ENCODE peak calls at places on chromosomes 13 and 19, in six cellular contexts. One of them, this sample, is unnamed.

GRCh38 chr13:83272076-83272475 is 610.2 kb downstream of the SLITRK1 start:
- DNase-seq in NT2/D1: no peak
- DNase-seq in breast epithelium: no peak
- DNase-seq in HCT116: no peak
- DNase-seq in ovary: no peak
- DNase-seq in psoas muscle: no peak
- DNase-seq in this sample: no peak

GRCh38 chr19:29942404-29943261 is 594 bp downstream of the URI1 start:
- DNase-seq in NT2/D1: no peak
- DNase-seq in breast epithelium: no peak
- DNase-seq in HCT116: no peak
- DNase-seq in ovary: peak; percentile 69
- DNase-seq in psoas muscle: peak; percentile 63
- DNase-seq in this sample: no peak

GRCh38 chr13:107450426-107450825 is 764.9 kb downstream of the LIG4 start:
- DNase-seq in NT2/D1: no peak
- DNase-seq in breast epithelium: no peak
- DNase-seq in HCT116: no peak
- DNase-seq in ovary: no peak
- DNase-seq in psoas muscle: no peak
- DNase-seq in this sample: no peak

GRCh38 chr19:13788991-13789390 is 6.3 kb upstream of the ZSWIM4 start:
- DNase-seq in NT2/D1: no peak
- DNase-seq in breast epithelium: peak; percentile 59
- DNase-seq in HCT116: no peak
- DNase-seq in ovary: no peak
- DNase-seq in psoas muscle: no peak
- DNase-seq in this sample: no peak

GRCh38 chr19:33195711-33196347 is 1.7 kb downstream of the LRP3 start:
- DNase-seq in NT2/D1: no peak
- DNase-seq in breast epithelium: no peak
- DNase-seq in HCT116: no peak
- DNase-seq in ovary: no peak
- DNase-seq in psoas muscle: no peak
- DNase-seq in this sample: no peak

GRCh38 chr13:73741111-73741510 is 393.1 kb downstream of the KLF12 start:
- DNase-seq in NT2/D1: no peak
- DNase-seq in breast epithelium: no peak
- DNase-seq in HCT116: no peak
- DNase-seq in ovary: peak; percentile 16
- DNase-seq in psoas muscle: no peak
- DNase-seq in this sample: no peak

GRCh38 chr13:40124648-40125045 is 469.2 kb downstream of the COG6 start:
- DNase-seq in NT2/D1: no peak
- DNase-seq in breast epithelium: no peak
- DNase-seq in HCT116: no peak
- DNase-seq in ovary: no peak
- DNase-seq in psoas muscle: no peak
- DNase-seq in this sample: no peak

GRCh38 chr19:35897706-35898451 is 2.5 kb downstream of the NFKBID start:
- DNase-seq in NT2/D1: no peak
- DNase-seq in breast epithelium: no peak
- DNase-seq in HCT116: no peak
- DNase-seq in ovary: no peak
- DNase-seq in psoas muscle: no peak
- DNase-seq in this sample: no peak

GRCh38 chr19:41758846-41759245 is 3.5 kb downstream of the CEACAM6 start:
- DNase-seq in NT2/D1: no peak
- DNase-seq in breast epithelium: no peak
- DNase-seq in HCT116: no peak
- DNase-seq in ovary: no peak
- DNase-seq in psoas muscle: no peak
- DNase-seq in this sample: no peak

GRCh38 chr13:74761794-74762193 is 627.6 kb upstream of the KLF12 start:
- DNase-seq in NT2/D1: no peak
- DNase-seq in breast epithelium: no peak
- DNase-seq in HCT116: no peak
- DNase-seq in ovary: no peak
- DNase-seq in psoas muscle: no peak
- DNase-seq in this sample: no peak

GRCh38 chr13:110023729-110024645 is 237.6 kb upstream of the IRS2 start:
- DNase-seq in NT2/D1: no peak
- DNase-seq in breast epithelium: no peak
- DNase-seq in HCT116: no peak
- DNase-seq in ovary: peak; percentile 21
- DNase-seq in psoas muscle: no peak
- DNase-seq in this sample: no peak

GRCh38 chr19:43700368-43701015 is 15.4 kb upstream of the IRGC start:
- DNase-seq in NT2/D1: no peak
- DNase-seq in breast epithelium: peak; percentile 25
- DNase-seq in HCT116: no peak
- DNase-seq in ovary: peak; percentile 23
- DNase-seq in psoas muscle: peak; percentile 50
- DNase-seq in this sample: peak; percentile 92

GRCh38 chr13:71758823-71759222 is 108.2 kb downstream of the DACH1 start:
- DNase-seq in NT2/D1: no peak
- DNase-seq in breast epithelium: no peak
- DNase-seq in HCT116: no peak
- DNase-seq in ovary: no peak
- DNase-seq in psoas muscle: no peak
- DNase-seq in this sample: no peak

GRCh38 chr13:74206061-74206561 is 71.9 kb upstream of the KLF12 start:
- DNase-seq in NT2/D1: peak; percentile 9
- DNase-seq in breast epithelium: peak; percentile 29
- DNase-seq in HCT116: no peak
- DNase-seq in ovary: no peak
- DNase-seq in psoas muscle: no peak
- DNase-seq in this sample: no peak

GRCh38 chr19:29976151-29976943 is 34.3 kb downstream of the URI1 start:
- DNase-seq in NT2/D1: no peak
- DNase-seq in breast epithelium: no peak
- DNase-seq in HCT116: no peak
- DNase-seq in ovary: no peak
- DNase-seq in psoas muscle: no peak
- DNase-seq in this sample: no peak

GRCh38 chr19:4102339-4103072 is 21.4 kb downstream of the MAP2K2 start:
- DNase-seq in NT2/D1: no peak
- DNase-seq in breast epithelium: no peak
- DNase-seq in HCT116: no peak
- DNase-seq in ovary: no peak
- DNase-seq in psoas muscle: no peak
- DNase-seq in this sample: no peak

GRCh38 chr19:12890787-12891552 is at the start of gene GCDH:
- DNase-seq in NT2/D1: peak; percentile 99
- DNase-seq in breast epithelium: peak; percentile 99
- DNase-seq in HCT116: peak; percentile 98
- DNase-seq in ovary: peak; percentile 94
- DNase-seq in psoas muscle: peak; percentile 96
- DNase-seq in this sample: peak; percentile 99

GRCh38 chr13:50810998-50811397 is 32.5 kb downstream of the DLEU7 start:
- DNase-seq in NT2/D1: no peak
- DNase-seq in breast epithelium: no peak
- DNase-seq in HCT116: no peak
- DNase-seq in ovary: no peak
- DNase-seq in psoas muscle: no peak
- DNase-seq in this sample: no peak

GRCh38 chr19:10104665-10105221 is 1.4 kb upstream of the PPAN start:
- DNase-seq in NT2/D1: no peak
- DNase-seq in breast epithelium: no peak
- DNase-seq in HCT116: no peak
- DNase-seq in ovary: no peak
- DNase-seq in psoas muscle: no peak
- DNase-seq in this sample: no peak

GRCh38 chr13:109773276-109773675 is 13.1 kb downstream of the IRS2 start:
- DNase-seq in NT2/D1: no peak
- DNase-seq in breast epithelium: no peak
- DNase-seq in HCT116: no peak
- DNase-seq in ovary: no peak
- DNase-seq in psoas muscle: no peak
- DNase-seq in this sample: peak; percentile 34

GRCh38 chr19:46718157-46718933 is 1.4 kb upstream of the PRKD2 start:
- DNase-seq in NT2/D1: no peak
- DNase-seq in breast epithelium: no peak
- DNase-seq in HCT116: no peak
- DNase-seq in ovary: no peak
- DNase-seq in psoas muscle: no peak
- DNase-seq in this sample: no peak

GRCh38 chr13:33017410-33017929 is 1.2 kb downstream of the KL start:
- DNase-seq in NT2/D1: no peak
- DNase-seq in breast epithelium: no peak
- DNase-seq in HCT116: no peak
- DNase-seq in ovary: no peak
- DNase-seq in psoas muscle: peak; percentile 40
- DNase-seq in this sample: no peak

GRCh38 chr19:35907377-35907745 is 734 bp downstream of the TYROBP start:
- DNase-seq in NT2/D1: no peak
- DNase-seq in breast epithelium: no peak
- DNase-seq in HCT116: no peak
- DNase-seq in ovary: no peak
- DNase-seq in psoas muscle: no peak
- DNase-seq in this sample: no peak

GRCh38 chr19:41687419-41687818 is 651 bp downstream of the CEACAM7 start:
- DNase-seq in NT2/D1: no peak
- DNase-seq in breast epithelium: no peak
- DNase-seq in HCT116: no peak
- DNase-seq in ovary: no peak
- DNase-seq in psoas muscle: no peak
- DNase-seq in this sample: peak; percentile 80

GRCh38 chr19:42683917-42684513 is 56.3 kb downstream of the PSG3 start:
- DNase-seq in NT2/D1: peak; percentile 20
- DNase-seq in breast epithelium: no peak
- DNase-seq in HCT116: peak; percentile 28
- DNase-seq in ovary: no peak
- DNase-seq in psoas muscle: no peak
- DNase-seq in this sample: no peak

GRCh38 chr19:45408121-45408520 is 1.7 kb downstream of the POLR1G start:
- DNase-seq in NT2/D1: no peak
- DNase-seq in breast epithelium: no peak
- DNase-seq in HCT116: no peak
- DNase-seq in ovary: no peak
- DNase-seq in psoas muscle: no peak
- DNase-seq in this sample: no peak
- H3K4me3 ChIP-seq in NT2/D1: no peak overlapping the region
- H3K4me3 ChIP-seq in breast epithelium: no peak overlapping the region
- H3K4me3 ChIP-seq in HCT116: no peak overlapping the region
- H3K4me3 ChIP-seq in ovary: no peak overlapping the region
- H3K4me3 ChIP-seq in psoas muscle: no peak overlapping the region
- H3K4me3 ChIP-seq in this sample: no peak overlapping the region

GRCh38 chr19:15461694-15462093 is 2.6 kb downstream of the RASAL3 start:
- DNase-seq in NT2/D1: no peak
- DNase-seq in breast epithelium: no peak
- DNase-seq in HCT116: no peak
- DNase-seq in ovary: no peak
- DNase-seq in psoas muscle: no peak
- DNase-seq in this sample: no peak
- H3K4me1 ChIP-seq in NT2/D1: peaks cover 14% of the 10 kb centered on the region
- H3K4me1 ChIP-seq in breast epithelium: no peaks in the 10 kb centered on the region
- H3K4me1 ChIP-seq in HCT116: no peaks in the 10 kb centered on the region
- H3K4me1 ChIP-seq in ovary: peaks cover 4% of the 10 kb centered on the region
- H3K4me1 ChIP-seq in psoas muscle: no peaks in the 10 kb centered on the region
- H3K4me1 ChIP-seq in this sample: peaks cover 15% of the 10 kb centered on the region

GRCh38 chr13:60152904-60153303 is 10.8 kb downstream of the DIAPH3 start:
- DNase-seq in NT2/D1: no peak
- DNase-seq in breast epithelium: no peak
- DNase-seq in HCT116: no peak
- DNase-seq in ovary: no peak
- DNase-seq in psoas muscle: no peak
- DNase-seq in this sample: no peak
- H3K4me3 ChIP-seq in NT2/D1: no peak overlapping the region
- H3K4me3 ChIP-seq in breast epithelium: no peak overlapping the region
- H3K4me3 ChIP-seq in HCT116: no peak overlapping the region
- H3K4me3 ChIP-seq in ovary: no peak overlapping the region
- H3K4me3 ChIP-seq in psoas muscle: no peak overlapping the region
- H3K4me3 ChIP-seq in this sample: no peak overlapping the region

GRCh38 chr19:911197-912033 is 1.6 kb downstream of the R3HDM4 start:
- DNase-seq in NT2/D1: no peak
- DNase-seq in breast epithelium: no peak
- DNase-seq in HCT116: no peak
- DNase-seq in ovary: no peak
- DNase-seq in psoas muscle: no peak
- DNase-seq in this sample: no peak

GRCh38 chr19:903266-903797 is 9.7 kb downstream of the R3HDM4 start:
- DNase-seq in NT2/D1: no peak
- DNase-seq in breast epithelium: no peak
- DNase-seq in HCT116: no peak
- DNase-seq in ovary: peak; percentile 32
- DNase-seq in psoas muscle: no peak
- DNase-seq in this sample: no peak

GRCh38 chr19:904545-904944 is 8.5 kb downstream of the R3HDM4 start:
- DNase-seq in NT2/D1: no peak
- DNase-seq in breast epithelium: no peak
- DNase-seq in HCT116: no peak
- DNase-seq in ovary: no peak
- DNase-seq in psoas muscle: no peak
- DNase-seq in this sample: no peak

GRCh38 chr19:906480-906879 is 6.5 kb downstream of the R3HDM4 start:
- DNase-seq in NT2/D1: no peak
- DNase-seq in breast epithelium: no peak
- DNase-seq in HCT116: no peak
- DNase-seq in ovary: no peak
- DNase-seq in psoas muscle: no peak
- DNase-seq in this sample: no peak

DNA sequence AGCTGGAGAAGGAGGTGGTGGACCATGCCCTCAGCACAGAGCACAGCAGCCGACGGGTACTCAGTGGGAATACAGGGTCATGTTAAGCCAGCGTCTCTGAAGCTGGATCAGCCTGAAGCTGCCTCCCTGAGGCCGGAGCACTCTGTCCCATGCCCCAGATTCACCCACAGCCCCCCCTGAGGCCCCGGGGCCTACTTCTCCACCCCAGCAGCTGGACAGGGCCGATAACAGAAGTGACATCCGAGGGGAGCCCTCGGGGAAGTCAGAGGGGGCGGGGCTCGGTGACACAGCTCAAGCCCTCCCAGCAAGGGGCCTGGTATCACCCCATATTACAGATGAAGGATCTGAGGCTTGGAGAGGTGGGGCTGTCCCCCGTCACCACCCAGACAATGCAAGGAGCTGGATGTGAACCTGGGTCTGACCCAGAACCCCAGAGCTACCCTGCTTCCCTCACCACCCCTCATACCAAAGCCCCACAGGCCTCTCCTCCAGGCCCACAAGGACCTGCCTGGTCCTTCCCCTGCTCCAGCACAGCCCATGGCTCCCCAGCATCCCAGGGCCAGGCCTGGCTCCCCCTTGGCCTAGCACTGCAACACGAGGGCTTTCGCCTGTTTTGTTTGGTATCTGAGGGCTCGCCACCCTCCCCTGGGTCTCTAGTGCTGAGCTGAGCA is 5.7 kb downstream of the R3HDM4 start:
- DNase-seq in NT2/D1: no peak
- DNase-seq in breast epithelium: no peak
- DNase-seq in HCT116: no peak
- DNase-seq in ovary: no peak
- DNase-seq in psoas muscle: peak; percentile 23
- DNase-seq in this sample: no peak
- H3K4me1 ChIP-seq in NT2/D1: peaks cover 7% of the 10 kb centered on the region
- H3K4me1 ChIP-seq in breast epithelium: peaks cover 6% of the 10 kb centered on the region
- H3K4me1 ChIP-seq in HCT116: peaks cover 24% of the 10 kb centered on the region
- H3K4me1 ChIP-seq in ovary: no peaks in the 10 kb centered on the region
- H3K4me1 ChIP-seq in psoas muscle: no peaks in the 10 kb centered on the region
- H3K4me1 ChIP-seq in this sample: peaks cover 36% of the 10 kb centered on the region

This sample was measured in esophagus muscularis mucosa.